ENCODE peak calls at places on chromosomes 3 and 15, in eight cellular contexts. One of them, this sample, is unnamed.

GRCh38 chr3:133575121-133575520 is 1.6 kb downstream of the CDV3 start:
- DNase-seq in suprapubic skin: no peak
- DNase-seq in Peyer's patch: no peak
- DNase-seq in uterus: no peak
- DNase-seq in spleen: no peak
- DNase-seq in heart left ventricle: no peak
- DNase-seq in HepG2: no peak
- DNase-seq in ovary: no peak
- DNase-seq in this sample: no peak

GRCh38 chr15:89150762-89151305 is 62.6 kb downstream of the ABHD2 start:
- DNase-seq in suprapubic skin: no peak
- DNase-seq in uterus: no peak
- DNase-seq in HepG2: peak; percentile 50
- DNase-seq in spleen: no peak
- DNase-seq in heart left ventricle: no peak
- DNase-seq in Peyer's patch: no peak
- DNase-seq in ovary: no peak
- DNase-seq in this sample: no peak

GRCh38 chr3:142029052-142029642 is 120.2 kb downstream of the TFDP2 start:
- DNase-seq in Peyer's patch: no peak
- DNase-seq in spleen: no peak
- DNase-seq in ovary: no peak
- DNase-seq in suprapubic skin: no peak
- DNase-seq in heart left ventricle: no peak
- DNase-seq in uterus: no peak
- DNase-seq in HepG2: no peak
- DNase-seq in this sample: no peak

GRCh38 chr15:34442891-34443290 is 5.3 kb upstream of the GOLGA8A start:
- DNase-seq in heart left ventricle: no peak
- DNase-seq in ovary: no peak
- DNase-seq in uterus: no peak
- DNase-seq in Peyer's patch: no peak
- DNase-seq in suprapubic skin: no peak
- DNase-seq in spleen: no peak
- DNase-seq in HepG2: no peak
- DNase-seq in this sample: no peak

GRCh38 chr3:157125101-157125500 is 34.8 kb downstream of the CCNL1 start:
- DNase-seq in suprapubic skin: no peak
- DNase-seq in Peyer's patch: no peak
- DNase-seq in HepG2: no peak
- DNase-seq in uterus: no peak
- DNase-seq in spleen: no peak
- DNase-seq in heart left ventricle: no peak
- DNase-seq in ovary: no peak
- DNase-seq in this sample: no peak

GRCh38 chr3:72336114-72336651 is 512.1 kb downstream of the SHQ1 start:
- DNase-seq in ovary: no peak
- DNase-seq in Peyer's patch: no peak
- DNase-seq in heart left ventricle: no peak
- DNase-seq in suprapubic skin: no peak
- DNase-seq in uterus: no peak
- DNase-seq in spleen: peak; percentile 7
- DNase-seq in HepG2: no peak
- DNase-seq in this sample: no peak

GRCh38 chr15:25862087-25862468 is 1.0 kb downstream of the ATP10A start:
- DNase-seq in Peyer's patch: no peak
- DNase-seq in heart left ventricle: no peak
- DNase-seq in HepG2: no peak
- DNase-seq in suprapubic skin: no peak
- DNase-seq in spleen: no peak
- DNase-seq in uterus: no peak
- DNase-seq in ovary: no peak
- DNase-seq in this sample: no peak

GRCh38 chr15:63402498-63403253 is 21.0 kb upstream of the CA12 start:
- DNase-seq in uterus: no peak
- DNase-seq in suprapubic skin: no peak
- DNase-seq in ovary: no peak
- DNase-seq in Peyer's patch: no peak
- DNase-seq in spleen: no peak
- DNase-seq in heart left ventricle: no peak
- DNase-seq in HepG2: peak; percentile 23
- DNase-seq in this sample: no peak

GRCh38 chr15:51492528-51492927 is 130.0 kb downstream of the DMXL2 start:
- DNase-seq in suprapubic skin: no peak
- DNase-seq in Peyer's patch: no peak
- DNase-seq in HepG2: peak; percentile 10
- DNase-seq in ovary: no peak
- DNase-seq in uterus: no peak
- DNase-seq in heart left ventricle: no peak
- DNase-seq in spleen: no peak
- DNase-seq in this sample: no peak

GRCh38 chr3:178849220-178849910 is 222.2 kb downstream of the ZMAT3 start:
- DNase-seq in ovary: no peak
- DNase-seq in HepG2: no peak
- DNase-seq in suprapubic skin: no peak
- DNase-seq in spleen: no peak
- DNase-seq in uterus: no peak
- DNase-seq in heart left ventricle: no peak
- DNase-seq in Peyer's patch: no peak
- DNase-seq in this sample: no peak

GRCh38 chr3:13716540-13717221 is 163.2 kb downstream of the WNT7A start:
- DNase-seq in uterus: no peak
- DNase-seq in Peyer's patch: no peak
- DNase-seq in ovary: no peak
- DNase-seq in suprapubic skin: no peak
- DNase-seq in HepG2: no peak
- DNase-seq in heart left ventricle: no peak
- DNase-seq in spleen: peak; percentile 32
- DNase-seq in this sample: no peak

GRCh38 chr3:15654891-15655290 is 53.3 kb downstream of the BTD start:
- DNase-seq in ovary: no peak
- DNase-seq in uterus: no peak
- DNase-seq in heart left ventricle: no peak
- DNase-seq in spleen: no peak
- DNase-seq in Peyer's patch: no peak
- DNase-seq in suprapubic skin: no peak
- DNase-seq in HepG2: no peak
- DNase-seq in this sample: no peak

GRCh38 chr3:65385805-65386204 is 652.9 kb downstream of the MAGI1 start:
- DNase-seq in suprapubic skin: no peak
- DNase-seq in uterus: no peak
- DNase-seq in spleen: no peak
- DNase-seq in Peyer's patch: no peak
- DNase-seq in heart left ventricle: no peak
- DNase-seq in HepG2: no peak
- DNase-seq in ovary: no peak
- DNase-seq in this sample: no peak

GRCh38 chr15:90086868-90087268 is 15.4 kb downstream of the IDH2 start:
- DNase-seq in HepG2: peak; percentile 44
- DNase-seq in spleen: peak; percentile 83
- DNase-seq in heart left ventricle: no peak
- DNase-seq in Peyer's patch: peak; percentile 42
- DNase-seq in suprapubic skin: no peak
- DNase-seq in uterus: no peak
- DNase-seq in ovary: peak; percentile 62
- DNase-seq in this sample: peak; percentile 55

GRCh38 chr15:65219137-65219536 is 7.9 kb upstream of the CILP start:
- DNase-seq in heart left ventricle: no peak
- DNase-seq in suprapubic skin: no peak
- DNase-seq in spleen: no peak
- DNase-seq in ovary: no peak
- DNase-seq in Peyer's patch: no peak
- DNase-seq in uterus: no peak
- DNase-seq in HepG2: no peak
- DNase-seq in this sample: no peak

GRCh38 chr3:144590854-144591253 is 619.2 kb downstream of the DIPK2A start:
- DNase-seq in spleen: no peak
- DNase-seq in Peyer's patch: no peak
- DNase-seq in suprapubic skin: no peak
- DNase-seq in HepG2: no peak
- DNase-seq in heart left ventricle: no peak
- DNase-seq in ovary: no peak
- DNase-seq in uterus: no peak
- DNase-seq in this sample: no peak

GRCh38 chr3:66418432-66419052 is 82.3 kb downstream of the LRIG1 start:
- DNase-seq in HepG2: no peak
- DNase-seq in Peyer's patch: no peak
- DNase-seq in uterus: no peak
- DNase-seq in spleen: no peak
- DNase-seq in heart left ventricle: no peak
- DNase-seq in suprapubic skin: no peak
- DNase-seq in ovary: no peak
- DNase-seq in this sample: peak; percentile 48

GRCh38 chr15:70299931-70300858 is 202.5 kb upstream of the TLE3 start:
- DNase-seq in uterus: no peak
- DNase-seq in ovary: no peak
- DNase-seq in suprapubic skin: no peak
- DNase-seq in Peyer's patch: peak; percentile 86
- DNase-seq in heart left ventricle: no peak
- DNase-seq in HepG2: no peak
- DNase-seq in spleen: peak; percentile 87
- DNase-seq in this sample: peak; percentile 64

GRCh38 chr15:96320703-96321421 is 9.6 kb upstream of the NR2F2 start:
- DNase-seq in ovary: no peak
- DNase-seq in spleen: no peak
- DNase-seq in Peyer's patch: no peak
- DNase-seq in uterus: no peak
- DNase-seq in suprapubic skin: no peak
- DNase-seq in heart left ventricle: no peak
- DNase-seq in HepG2: no peak
- DNase-seq in this sample: no peak

GRCh38 chr3:78974181-78974770 is 793.5 kb downstream of the ROBO1 start:
- DNase-seq in suprapubic skin: no peak
- DNase-seq in heart left ventricle: no peak
- DNase-seq in spleen: no peak
- DNase-seq in uterus: no peak
- DNase-seq in ovary: no peak
- DNase-seq in HepG2: no peak
- DNase-seq in Peyer's patch: no peak
- DNase-seq in this sample: no peak

DNA sequence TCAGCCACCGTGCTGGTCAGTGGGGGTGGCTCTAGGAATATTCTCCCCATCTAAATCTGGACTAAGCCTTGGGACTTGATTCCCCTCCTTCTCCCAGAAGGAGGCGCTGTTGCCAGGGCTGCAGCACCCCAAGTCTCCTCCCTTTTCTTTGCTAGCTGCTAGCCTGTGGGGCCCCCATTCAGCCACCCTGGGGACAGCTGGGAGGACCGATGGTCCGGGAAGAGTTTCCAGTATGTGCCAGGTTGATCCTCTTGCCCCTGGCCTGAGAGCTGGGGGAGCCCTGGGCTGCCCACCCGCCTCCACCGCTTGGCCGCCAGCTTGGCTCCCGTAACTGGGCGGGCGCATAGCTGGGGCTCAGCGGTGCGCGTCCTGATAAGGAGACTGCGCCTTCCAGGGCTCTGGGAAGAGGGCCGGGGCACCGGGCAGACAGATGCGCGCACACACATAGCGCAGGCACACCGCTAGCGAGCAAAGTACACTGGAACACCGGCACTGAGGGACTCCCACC is 4.2 kb downstream of the SMAD6 start:
- DNase-seq in suprapubic skin: no peak
- DNase-seq in Peyer's patch: no peak
- DNase-seq in HepG2: no peak
- DNase-seq in heart left ventricle: peak; percentile 38
- DNase-seq in uterus: no peak
- DNase-seq in ovary: peak; percentile 54
- DNase-seq in spleen: no peak
- DNase-seq in this sample: no peak
- H3K27ac ChIP-seq in suprapubic skin: no peak overlapping the region
- H3K27ac ChIP-seq in Peyer's patch: peak overlapping the region; percentile 51
- H3K27ac ChIP-seq in HepG2: no peak overlapping the region
- H3K27ac ChIP-seq in heart left ventricle: peak overlapping the region; percentile 37
- H3K27ac ChIP-seq in uterus: peak overlapping the region; percentile 58
- H3K27ac ChIP-seq in ovary: no peak overlapping the region
- H3K27ac ChIP-seq in spleen: no peak overlapping the region
- H3K27ac ChIP-seq in this sample: peak overlapping the region; percentile 73

GRCh38 chr3:5126586-5126985 is 4.5 kb downstream of the ARL8B start:
- DNase-seq in HepG2: no peak
- DNase-seq in spleen: no peak
- DNase-seq in suprapubic skin: no peak
- DNase-seq in uterus: no peak
- DNase-seq in ovary: no peak
- DNase-seq in Peyer's patch: no peak
- DNase-seq in heart left ventricle: no peak
- DNase-seq in this sample: no peak
- TF ChIP-seq POLR2A in HepG2: no peak
- TF ChIP-seq POLR2A in spleen: no peak
- TF ChIP-seq POLR2A in suprapubic skin: no peak
- TF ChIP-seq POLR2A in uterus: no peak
- TF ChIP-seq POLR2A in ovary: no peak
- TF ChIP-seq POLR2A in Peyer's patch: no peak
- TF ChIP-seq POLR2A in heart left ventricle: no peak
- TF ChIP-seq POLR2A in this sample: no peak

GRCh38 chr3:169772951-169773816 is at the start of gene MYNN:
- DNase-seq in ovary: peak; percentile 95
- DNase-seq in heart left ventricle: peak; percentile 93
- DNase-seq in HepG2: peak; percentile 81
- DNase-seq in uterus: peak; percentile 91
- DNase-seq in suprapubic skin: peak; percentile 96
- DNase-seq in Peyer's patch: peak; percentile 95
- DNase-seq in spleen: peak; percentile 98
- DNase-seq in this sample: peak; percentile 95

GRCh38 chr3:169774186-169774585 is 990 bp downstream of the MYNN start:
- DNase-seq in ovary: no peak
- DNase-seq in uterus: no peak
- DNase-seq in Peyer's patch: no peak
- DNase-seq in heart left ventricle: no peak
- DNase-seq in HepG2: no peak
- DNase-seq in spleen: no peak
- DNase-seq in suprapubic skin: no peak
- DNase-seq in this sample: no peak

GRCh38 chr3:169769287-169770181 is at the start of gene ACTRT3:
- DNase-seq in suprapubic skin: peak; percentile 83
- DNase-seq in ovary: peak; percentile 82
- DNase-seq in HepG2: peak; percentile 39
- DNase-seq in spleen: peak; percentile 93
- DNase-seq in Peyer's patch: peak; percentile 51
- DNase-seq in uterus: peak; percentile 43
- DNase-seq in heart left ventricle: peak; percentile 64
- DNase-seq in this sample: peak; percentile 77

GRCh38 chr3:169771651-169772529 is 1.3 kb upstream of the MYNN start:
- DNase-seq in uterus: peak; percentile 56
- DNase-seq in suprapubic skin: peak; percentile 61
- DNase-seq in ovary: peak; percentile 72
- DNase-seq in heart left ventricle: peak; percentile 33
- DNase-seq in HepG2: peak; percentile 79
- DNase-seq in spleen: no peak
- DNase-seq in Peyer's patch: peak; percentile 38
- DNase-seq in this sample: peak; percentile 48

GRCh38 chr3:169772530-169772950 is 656 bp upstream of the MYNN start:
- DNase-seq in heart left ventricle: peak; percentile 73
- DNase-seq in ovary: peak; percentile 84
- DNase-seq in suprapubic skin: no peak
- DNase-seq in HepG2: peak; percentile 78
- DNase-seq in Peyer's patch: peak; percentile 69
- DNase-seq in spleen: no peak
- DNase-seq in uterus: peak; percentile 79
- DNase-seq in this sample: peak; percentile 78
- H3K27ac ChIP-seq in heart left ventricle: peak overlapping the region; percentile 100
- H3K27ac ChIP-seq in ovary: peak overlapping the region; percentile 91
- H3K27ac ChIP-seq in suprapubic skin: peak overlapping the region; percentile 99
- H3K27ac ChIP-seq in HepG2: peak overlapping the region; percentile 94
- H3K27ac ChIP-seq in Peyer's patch: peak overlapping the region; percentile 97
- H3K27ac ChIP-seq in spleen: peak overlapping the region; percentile 100
- H3K27ac ChIP-seq in uterus: peak overlapping the region; percentile 98
- H3K27ac ChIP-seq in this sample: peak overlapping the region; percentile 100

GRCh38 chr3:30502051-30502741 is 104.2 kb upstream of the TGFBR2 start:
- DNase-seq in ovary: no peak
- DNase-seq in suprapubic skin: no peak
- DNase-seq in uterus: no peak
- DNase-seq in HepG2: no peak
- DNase-seq in heart left ventricle: no peak
- DNase-seq in Peyer's patch: no peak
- DNase-seq in spleen: no peak
- DNase-seq in this sample: no peak
- TF ChIP-seq POLR2A in ovary: no peak
- TF ChIP-seq POLR2A in suprapubic skin: no peak
- TF ChIP-seq POLR2A in uterus: no peak
- TF ChIP-seq POLR2A in HepG2: no peak
- TF ChIP-seq POLR2A in heart left ventricle: no peak
- TF ChIP-seq POLR2A in Peyer's patch: no peak
- TF ChIP-seq POLR2A in spleen: no peak
- TF ChIP-seq POLR2A in this sample: no peak

This sample was measured in transverse colon.